ENCODE peak calls at places on chromosomes 13 and 19, in eight cellular contexts. S, H, D, F, L, J, M and T are unnamed samples.

GRCh38 chr13:97223711-97224461 is 1.8 kb downstream of the MBNL2 start:
- DNase-seq in M (no peak), S (no peak), L (peak), D (no peak), F (peak), H (peak), J (peak), T (no peak)

GRCh38 chr13:99663185-99663825 is 162.0 kb downstream of the TM9SF2 start:
- DNase-seq in H (no peak), F (no peak), M (no peak), J (no peak), D (no peak), S (no peak), L (no peak), T (no peak)

GRCh38 chr13:40974460-40975407 is 44.4 kb downstream of the ELF1 start:
- DNase-seq in D (no peak), H (peak), F (peak), S (peak), L (peak), M (no peak), J (peak), T (no peak)

GRCh38 chr13:102183509-102184182 is 218.2 kb downstream of the FGF14 start:
- DNase-seq in H (no peak), F (no peak), S (no peak), J (no peak), M (no peak), L (no peak), D (no peak), T (no peak)

GRCh38 chr13:77028202-77028601 is 1.2 kb upstream of the FBXL3 start:
- DNase-seq in J (no peak), D (no peak), F (no peak), H (no peak), L (no peak), M (no peak), S (no peak), T (no peak)

GRCh38 chr19:51514866-51515481 is 13.4 kb upstream of the SIGLEC12 start:
- DNase-seq in M (no peak), H (peak), D (no peak), S (peak), L (peak), F (peak), J (peak), T (no peak)

GRCh38 chr13:29681859-29682258 is 86.4 kb upstream of the SLC7A1 start:
- DNase-seq in L (no peak), D (no peak), J (peak), F (no peak), M (no peak), H (no peak), S (no peak), T (no peak)

GRCh38 chr19:3722443-3723109 is 14.4 kb downstream of the TJP3 start:
- DNase-seq in J (no peak), S (no peak), M (no peak), F (no peak), L (no peak), H (no peak), D (no peak), T (no peak)

GRCh38 chr13:38417727-38418126 is 68.1 kb downstream of the UFM1 start:
- DNase-seq in H (no peak), F (peak), S (no peak), J (no peak), M (no peak), L (peak), D (no peak), T (no peak)

GRCh38 chr13:90793261-90793785 is 554.2 kb upstream of the MIR17HG start:
- DNase-seq in L (no peak), D (no peak), H (no peak), F (no peak), M (no peak), S (no peak), J (peak), T (no peak)

GRCh38 chr13:27599845-27600553 is 20.3 kb downstream of the LNX2 start:
- DNase-seq in M (no peak), H (peak), J (peak), F (peak), S (no peak), D (no peak), L (peak), T (no peak)